ENCODE peak calls at places on chromosome 15, in five cellular contexts. W is CD8-positive, alpha-beta T cell; B is uterus; Z is CD8-positive, alpha-beta memory T cell; F is adrenal gland. I is an unnamed sample. For H3K9me3, the result is how much of the 10 kb centered on the place peaks cover.

GRCh38 chr15:83300826-83301225 is 16.4 kb upstream of the BNC1 start:
- DNase-seq in W (no peak), B (no peak), Z (no peak), F (no peak), I (no peak)

GRCh38 chr15:70493787-70494514 is 269.4 kb downstream of the UACA start:
- DNase-seq in W (no peak), B (no peak), Z (no peak), F (no peak), I (peak)

GRCh38 chr15:62941719-62942118 is 100.8 kb upstream of the TPM1 start:
- DNase-seq in W (no peak), B (no peak), Z (no peak), F (no peak), I (no peak)

GRCh38 chr15:87631093-87631492 is 625.4 kb downstream of the NTRK3 start:
- DNase-seq in W (no peak), B (no peak), Z (no peak), F (no peak), I (no peak)

GRCh38 chr15:70196314-70197291 is 98.9 kb upstream of the TLE3 start:
- DNase-seq in W (peak), B (peak), Z (no peak), F (no peak), I (peak)

GRCh38 chr15:38707802-38708671 is 143.4 kb upstream of the RASGRP1 start:
- DNase-seq in W (no peak), B (peak), Z (no peak), F (peak), I (peak)

GRCh38 chr15:101264011-101264410 is 12.2 kb upstream of the CHSY1 start:
- DNase-seq in W (no peak), B (no peak), Z (no peak), F (no peak), I (no peak)

GRCh38 chr15:48112242-48112641 is 8.5 kb upstream of the SLC24A5 start:
- DNase-seq in W (no peak), B (no peak), Z (no peak), F (no peak), I (peak)

GRCh38 chr15:45157056-45157455 is 27.3 kb downstream of the DUOX1 start:
- DNase-seq in W (no peak), B (no peak), Z (no peak), F (no peak), I (no peak)

GRCh38 chr15:51759557-51760070 is 8.2 kb downstream of the TMOD2 start:
- DNase-seq in W (no peak), B (peak), Z (no peak), F (no peak), I (peak)

GRCh38 chr15:53246404-53246803 is 456.3 kb upstream of the ONECUT1 start:
- DNase-seq in W (no peak), B (no peak), Z (no peak), F (no peak), I (no peak)

GRCh38 chr15:51299187-51300015 is 39.0 kb downstream of the CYP19A1 start:
- DNase-seq in W (no peak), B (no peak), Z (no peak), F (no peak), I (peak)

GRCh38 chr15:70059476-70060213 is 38.1 kb downstream of the TLE3 start:
- DNase-seq in W (no peak), B (no peak), Z (no peak), F (no peak), I (no peak)

GRCh38 chr15:83935774-83936173 is 281.9 kb downstream of the ADAMTSL3 start:
- DNase-seq in W (no peak), B (no peak), Z (no peak), F (no peak), I (no peak)

GRCh38 chr15:83114305-83114704 is 6.9 kb downstream of the TM6SF1 start:
- DNase-seq in W (no peak), B (no peak), Z (no peak), F (no peak), I (no peak)

GRCh38 chr15:30882861-30883433 is 20.8 kb upstream of the FAN1 start:
- DNase-seq in W (no peak), B (no peak), Z (no peak), F (no peak), I (no peak)

GRCh38 chr15:62066663-62067447 is at the start of gene C2CD4A:
- DNase-seq in W (peak), B (peak), Z (peak), F (peak), I (peak)

GRCh38 chr15:93298901-93299300 is 209.9 kb upstream of the RGMA start:
- DNase-seq in W (no peak), B (peak), Z (no peak), F (no peak), I (peak)

GRCh38 chr15:39361497-39361896 is 219.4 kb upstream of the THBS1 start:
- DNase-seq in W (no peak), B (no peak), Z (no peak), F (no peak), I (peak)

DNA sequence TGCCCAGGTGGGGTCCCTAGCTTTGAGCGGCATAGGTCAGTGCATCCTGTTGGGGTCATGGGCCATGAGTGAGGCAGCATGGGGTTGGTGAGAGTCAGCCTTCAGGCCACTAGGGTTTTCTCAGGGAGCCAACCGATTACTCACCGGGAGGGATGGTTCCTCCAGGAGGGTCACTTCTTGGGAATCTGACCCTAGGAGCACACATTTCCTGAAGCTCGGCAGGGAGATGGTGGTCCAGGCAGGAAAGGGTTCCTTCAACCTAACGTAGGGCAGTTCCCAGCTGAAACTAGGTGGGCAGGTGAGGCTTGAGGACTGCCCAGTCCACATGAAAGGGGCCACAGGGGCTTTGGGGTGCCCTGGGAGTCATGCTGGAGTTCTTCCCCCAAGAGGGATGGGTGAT is 218.0 kb downstream of the UBE3A start:
- DNase-seq in W (no peak), B (no peak), Z (no peak), F (no peak), I (no peak)
- H3K9me3 ChIP-seq in W (under half), B (under half), Z (under half), F (under half), I (under half)

DNA sequence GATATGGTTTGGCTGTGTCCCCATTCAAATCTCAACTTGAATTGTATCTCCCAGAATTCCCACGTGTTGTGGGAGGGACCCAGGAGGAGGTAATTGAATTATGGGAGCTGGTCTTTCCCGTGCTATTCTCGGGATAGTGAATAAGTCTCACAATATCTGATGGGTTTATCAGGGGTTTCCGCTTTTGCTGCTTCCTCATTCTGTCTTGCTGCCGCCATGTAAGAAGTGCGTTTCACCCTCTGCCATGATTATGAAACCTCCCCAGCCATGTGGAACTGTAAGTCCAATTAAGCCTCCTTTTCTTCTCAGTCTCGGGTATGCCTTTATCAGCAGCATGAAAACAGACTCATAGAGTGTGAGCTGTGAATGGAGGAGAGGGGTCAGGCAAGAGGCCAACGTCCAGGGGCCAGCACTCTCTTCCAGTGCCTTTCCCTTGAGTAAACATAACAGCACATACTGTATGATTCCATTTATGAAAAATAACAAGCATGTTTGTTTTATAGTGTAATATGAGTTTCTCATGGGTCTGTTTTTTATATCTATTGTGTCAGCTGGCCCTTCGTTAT is 16.3 kb upstream of the LCTL start:
- DNase-seq in W (no peak), B (no peak), Z (no peak), F (no peak), I (no peak)
- H3K4me3 ChIP-seq in W (no peak), B (no peak), Z (no peak), F (no peak), I (no peak)

GRCh38 chr15:26433818-26434217 is 339.0 kb downstream of the GABRB3 start:
- DNase-seq in W (no peak), B (no peak), Z (no peak), F (no peak), I (no peak)

GRCh38 chr15:26439681-26440080 is 333.2 kb downstream of the GABRB3 start:
- DNase-seq in W (no peak), B (no peak), Z (no peak), F (no peak), I (no peak)

GRCh38 chr15:26438718-26439117 is 334.1 kb downstream of the GABRB3 start:
- DNase-seq in W (no peak), B (no peak), Z (no peak), F (no peak), I (no peak)

GRCh38 chr15:26442680-26443079 is 330.2 kb downstream of the GABRB3 start:
- DNase-seq in W (no peak), B (no peak), Z (no peak), F (no peak), I (no peak)

GRCh38 chr15:26438316-26438715 is 334.6 kb downstream of the GABRB3 start:
- DNase-seq in W (no peak), B (no peak), Z (no peak), F (no peak), I (peak)
- H3K9me3 ChIP-seq in W (under half), B (under half), Z (under half), F (under half), I (under half)

GRCh38 chr15:60844010-60844409 is 365.1 kb upstream of the ICE2 start:
- DNase-seq in W (no peak), B (no peak), Z (no peak), F (no peak), I (no peak)
- H3K4me3 ChIP-seq in W (no peak), B (no peak), Z (peak), F (peak), I (no peak)

GRCh38 chr15:25054943-25055342 is 100.2 kb downstream of the SNRPN start:
- DNase-seq in W (no peak), B (no peak), Z (no peak), F (no peak), I (no peak)
- H3K9me3 ChIP-seq in W (half or more), B (under half), Z (half or more), F (half or more), I (under half)

DNA sequence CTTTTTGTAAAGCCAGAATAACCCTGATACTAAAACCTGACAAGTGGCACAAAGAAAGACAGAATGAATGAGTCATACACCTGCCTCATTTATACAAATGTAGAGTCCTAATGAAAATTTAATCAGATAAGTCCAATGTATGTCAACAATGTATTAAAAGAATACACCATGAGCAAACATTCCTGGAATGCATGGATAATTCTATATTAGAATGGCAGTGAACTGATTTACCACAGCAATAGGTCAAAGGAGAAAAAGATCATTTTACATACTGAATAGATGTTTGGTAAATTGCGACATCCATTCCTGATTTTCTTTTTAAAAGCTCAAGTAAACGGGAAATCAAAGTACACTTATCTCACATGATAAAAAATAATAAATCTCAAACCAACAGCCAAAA is 11.2 kb upstream of the LOXL1 start:
- DNase-seq in W (no peak), B (no peak), Z (no peak), F (no peak), I (no peak)
- H3K4me3 ChIP-seq in W (no peak), B (no peak), Z (no peak), F (no peak), I (no peak)

DNA sequence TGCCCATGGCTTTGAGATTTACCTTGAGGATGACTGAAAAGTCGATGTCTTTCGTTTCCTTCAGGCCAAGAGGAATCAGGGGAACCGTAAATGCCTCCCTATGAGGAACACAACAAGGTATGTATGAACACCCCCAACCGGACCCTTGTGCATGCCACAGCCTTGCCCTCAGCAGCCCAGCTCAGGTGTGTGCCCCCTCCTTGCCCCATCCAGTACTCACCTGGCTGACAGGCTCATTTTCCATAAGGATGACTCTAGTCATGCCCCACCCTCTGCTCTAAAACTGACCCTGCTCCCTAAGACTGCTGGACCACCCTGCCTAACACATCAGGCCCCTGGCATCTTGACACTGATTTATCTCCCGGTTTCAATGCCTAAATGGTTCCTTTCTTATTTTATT is 270.0 kb downstream of the GOLGA6L6 start:
- DNase-seq in W (no peak), B (no peak), Z (no peak), F (no peak), I (no peak)
- H3K9me3 ChIP-seq in W (under half), B (under half), Z (under half), F (under half), I (under half)

I was measured in SJCRH30.